ENCODE peak calls at places on chromosome 1, in five cellular contexts. One of them, this sample, is unnamed.

GRCh38 chr1:100626397-100626796 is 88.5 kb downstream of the GPR88 start:
- DNase-seq in A549: no peak
- DNase-seq in activated CD8-positive, alpha-beta memory T cell treated with anti-CD3 and anti-CD28 coated beads, Interleukin-2, amount 50 U/mL, for 4 hours: no peak
- DNase-seq in kidney tubule cell: peak; percentile 52
- DNase-seq in T47D: no peak
- DNase-seq in this sample: no peak

GRCh38 chr1:19682257-19682656 is 17.6 kb downstream of the HTR6 start:
- DNase-seq in T47D: no peak
- DNase-seq in activated CD8-positive, alpha-beta memory T cell treated with anti-CD3 and anti-CD28 coated beads, Interleukin-2, amount 50 U/mL, for 4 hours: no peak
- DNase-seq in A549: no peak
- DNase-seq in kidney tubule cell: peak; percentile 60
- DNase-seq in this sample: peak; percentile 76

GRCh38 chr1:41479000-41479807 is 5.3 kb downstream of the EDN2 start:
- DNase-seq in activated CD8-positive, alpha-beta memory T cell treated with anti-CD3 and anti-CD28 coated beads, Interleukin-2, amount 50 U/mL, for 4 hours: no peak
- DNase-seq in A549: no peak
- DNase-seq in kidney tubule cell: no peak
- DNase-seq in T47D: no peak
- DNase-seq in this sample: no peak

GRCh38 chr1:5990913-5991783 is 1.1 kb downstream of the NPHP4 start:
- DNase-seq in A549: no peak
- DNase-seq in activated CD8-positive, alpha-beta memory T cell treated with anti-CD3 and anti-CD28 coated beads, Interleukin-2, amount 50 U/mL, for 4 hours: peak; percentile 31
- DNase-seq in T47D: peak; percentile 13
- DNase-seq in kidney tubule cell: peak; percentile 18
- DNase-seq in this sample: no peak

GRCh38 chr1:33093004-33093403 is 12.1 kb downstream of the AZIN2 start:
- DNase-seq in T47D: peak; percentile 8
- DNase-seq in A549: no peak
- DNase-seq in activated CD8-positive, alpha-beta memory T cell treated with anti-CD3 and anti-CD28 coated beads, Interleukin-2, amount 50 U/mL, for 4 hours: no peak
- DNase-seq in kidney tubule cell: no peak
- DNase-seq in this sample: no peak

GRCh38 chr1:157006676-157007075 is 38.9 kb downstream of the ARHGEF11 start:
- DNase-seq in T47D: no peak
- DNase-seq in activated CD8-positive, alpha-beta memory T cell treated with anti-CD3 and anti-CD28 coated beads, Interleukin-2, amount 50 U/mL, for 4 hours: no peak
- DNase-seq in A549: no peak
- DNase-seq in kidney tubule cell: no peak
- DNase-seq in this sample: no peak

GRCh38 chr1:160778976-160779375 is 17.0 kb upstream of the LY9 start:
- DNase-seq in A549: no peak
- DNase-seq in T47D: no peak
- DNase-seq in activated CD8-positive, alpha-beta memory T cell treated with anti-CD3 and anti-CD28 coated beads, Interleukin-2, amount 50 U/mL, for 4 hours: no peak
- DNase-seq in kidney tubule cell: no peak
- DNase-seq in this sample: no peak

GRCh38 chr1:24927886-24928630 is 2.0 kb downstream of the RUNX3 start:
- DNase-seq in A549: no peak
- DNase-seq in kidney tubule cell: no peak
- DNase-seq in activated CD8-positive, alpha-beta memory T cell treated with anti-CD3 and anti-CD28 coated beads, Interleukin-2, amount 50 U/mL, for 4 hours: no peak
- DNase-seq in T47D: no peak
- DNase-seq in this sample: no peak

GRCh38 chr1:17717595-17717994 is 37.5 kb upstream of the ACTL8 start:
- DNase-seq in kidney tubule cell: peak; percentile 17
- DNase-seq in activated CD8-positive, alpha-beta memory T cell treated with anti-CD3 and anti-CD28 coated beads, Interleukin-2, amount 50 U/mL, for 4 hours: no peak
- DNase-seq in T47D: no peak
- DNase-seq in A549: no peak
- DNase-seq in this sample: no peak

GRCh38 chr1:80468356-80468755 is 1332.4 kb upstream of the ADGRL2 start:
- DNase-seq in A549: no peak
- DNase-seq in activated CD8-positive, alpha-beta memory T cell treated with anti-CD3 and anti-CD28 coated beads, Interleukin-2, amount 50 U/mL, for 4 hours: no peak
- DNase-seq in kidney tubule cell: no peak
- DNase-seq in T47D: no peak
- DNase-seq in this sample: no peak

GRCh38 chr1:210850556-210850955 is 283.4 kb downstream of the KCNH1 start:
- DNase-seq in kidney tubule cell: no peak
- DNase-seq in activated CD8-positive, alpha-beta memory T cell treated with anti-CD3 and anti-CD28 coated beads, Interleukin-2, amount 50 U/mL, for 4 hours: no peak
- DNase-seq in T47D: no peak
- DNase-seq in A549: no peak
- DNase-seq in this sample: peak; percentile 66

GRCh38 chr1:159598196-159598595 is 10.6 kb downstream of the APCS start:
- DNase-seq in T47D: peak; percentile 75
- DNase-seq in A549: peak; percentile 88
- DNase-seq in kidney tubule cell: peak; percentile 99
- DNase-seq in activated CD8-positive, alpha-beta memory T cell treated with anti-CD3 and anti-CD28 coated beads, Interleukin-2, amount 50 U/mL, for 4 hours: no peak
- DNase-seq in this sample: peak; percentile 98

GRCh38 chr1:210246447-210246846 is 13.9 kb downstream of the SERTAD4 start:
- DNase-seq in kidney tubule cell: peak; percentile 37
- DNase-seq in A549: no peak
- DNase-seq in T47D: no peak
- DNase-seq in activated CD8-positive, alpha-beta memory T cell treated with anti-CD3 and anti-CD28 coated beads, Interleukin-2, amount 50 U/mL, for 4 hours: no peak
- DNase-seq in this sample: peak; percentile 17

GRCh38 chr1:200262326-200262965 is 147.4 kb downstream of the ZNF281 start:
- DNase-seq in activated CD8-positive, alpha-beta memory T cell treated with anti-CD3 and anti-CD28 coated beads, Interleukin-2, amount 50 U/mL, for 4 hours: no peak
- DNase-seq in T47D: no peak
- DNase-seq in kidney tubule cell: no peak
- DNase-seq in A549: no peak
- DNase-seq in this sample: no peak

GRCh38 chr1:9119745-9120144 is 9.2 kb downstream of the GPR157 start:
- DNase-seq in kidney tubule cell: no peak
- DNase-seq in A549: no peak
- DNase-seq in activated CD8-positive, alpha-beta memory T cell treated with anti-CD3 and anti-CD28 coated beads, Interleukin-2, amount 50 U/mL, for 4 hours: no peak
- DNase-seq in T47D: no peak
- DNase-seq in this sample: no peak

GRCh38 chr1:167305705-167306277 is 85.1 kb downstream of the POU2F1 start:
- DNase-seq in T47D: no peak
- DNase-seq in activated CD8-positive, alpha-beta memory T cell treated with anti-CD3 and anti-CD28 coated beads, Interleukin-2, amount 50 U/mL, for 4 hours: no peak
- DNase-seq in kidney tubule cell: no peak
- DNase-seq in A549: no peak
- DNase-seq in this sample: no peak

GRCh38 chr1:180262628-180263488 is 32.8 kb downstream of the LHX4 start:
- DNase-seq in activated CD8-positive, alpha-beta memory T cell treated with anti-CD3 and anti-CD28 coated beads, Interleukin-2, amount 50 U/mL, for 4 hours: no peak
- DNase-seq in A549: no peak
- DNase-seq in kidney tubule cell: peak; percentile 40
- DNase-seq in T47D: no peak
- DNase-seq in this sample: peak; percentile 21

GRCh38 chr1:192225713-192226112 is 67.5 kb downstream of the RGS18 start:
- DNase-seq in T47D: no peak
- DNase-seq in A549: no peak
- DNase-seq in kidney tubule cell: no peak
- DNase-seq in activated CD8-positive, alpha-beta memory T cell treated with anti-CD3 and anti-CD28 coated beads, Interleukin-2, amount 50 U/mL, for 4 hours: no peak
- DNase-seq in this sample: peak; percentile 74

GRCh38 chr1:91406773-91407389 is 2.2 kb upstream of the HFM1 start:
- DNase-seq in A549: peak; percentile 14
- DNase-seq in kidney tubule cell: no peak
- DNase-seq in activated CD8-positive, alpha-beta memory T cell treated with anti-CD3 and anti-CD28 coated beads, Interleukin-2, amount 50 U/mL, for 4 hours: no peak
- DNase-seq in T47D: peak; percentile 25
- DNase-seq in this sample: no peak

GRCh38 chr1:216626394-216627067 is 96.7 kb downstream of the ESRRG start:
- DNase-seq in kidney tubule cell: no peak
- DNase-seq in T47D: no peak
- DNase-seq in activated CD8-positive, alpha-beta memory T cell treated with anti-CD3 and anti-CD28 coated beads, Interleukin-2, amount 50 U/mL, for 4 hours: no peak
- DNase-seq in A549: no peak
- DNase-seq in this sample: peak; percentile 5

GRCh38 chr1:22812993-22813790 is 102.6 kb downstream of the EPHB2 start:
- DNase-seq in kidney tubule cell: no peak
- DNase-seq in T47D: no peak
- DNase-seq in activated CD8-positive, alpha-beta memory T cell treated with anti-CD3 and anti-CD28 coated beads, Interleukin-2, amount 50 U/mL, for 4 hours: no peak
- DNase-seq in A549: no peak
- DNase-seq in this sample: no peak

GRCh38 chr1:10251325-10252103 is 41.1 kb downstream of the KIF1B start:
- DNase-seq in kidney tubule cell: peak; percentile 29
- DNase-seq in A549: no peak
- DNase-seq in activated CD8-positive, alpha-beta memory T cell treated with anti-CD3 and anti-CD28 coated beads, Interleukin-2, amount 50 U/mL, for 4 hours: no peak
- DNase-seq in T47D: no peak
- DNase-seq in this sample: peak; percentile 68

GRCh38 chr1:86997538-86997937 is 83.1 kb downstream of the HS2ST1 start:
- DNase-seq in A549: no peak
- DNase-seq in T47D: no peak
- DNase-seq in kidney tubule cell: no peak
- DNase-seq in activated CD8-positive, alpha-beta memory T cell treated with anti-CD3 and anti-CD28 coated beads, Interleukin-2, amount 50 U/mL, for 4 hours: no peak
- DNase-seq in this sample: no peak

GRCh38 chr1:211951856-211952255 is 83.5 kb downstream of the INTS7 start:
- DNase-seq in kidney tubule cell: peak; percentile 92
- DNase-seq in T47D: no peak
- DNase-seq in A549: peak; percentile 38
- DNase-seq in activated CD8-positive, alpha-beta memory T cell treated with anti-CD3 and anti-CD28 coated beads, Interleukin-2, amount 50 U/mL, for 4 hours: no peak
- DNase-seq in this sample: peak; percentile 92

GRCh38 chr1:98323906-98324358 is 337.6 kb upstream of the SNX7 start:
- DNase-seq in kidney tubule cell: peak; percentile 92
- DNase-seq in activated CD8-positive, alpha-beta memory T cell treated with anti-CD3 and anti-CD28 coated beads, Interleukin-2, amount 50 U/mL, for 4 hours: no peak
- DNase-seq in T47D: no peak
- DNase-seq in A549: peak; percentile 92
- DNase-seq in this sample: peak; percentile 98

GRCh38 chr1:55720243-55720642 is 505.1 kb upstream of the USP24 start:
- DNase-seq in kidney tubule cell: no peak
- DNase-seq in A549: no peak
- DNase-seq in T47D: no peak
- DNase-seq in activated CD8-positive, alpha-beta memory T cell treated with anti-CD3 and anti-CD28 coated beads, Interleukin-2, amount 50 U/mL, for 4 hours: no peak
- DNase-seq in this sample: no peak

GRCh38 chr1:66777846-66778245 is 23.2 kb downstream of the INSL5 start:
- DNase-seq in T47D: no peak
- DNase-seq in activated CD8-positive, alpha-beta memory T cell treated with anti-CD3 and anti-CD28 coated beads, Interleukin-2, amount 50 U/mL, for 4 hours: no peak
- DNase-seq in A549: no peak
- DNase-seq in kidney tubule cell: no peak
- DNase-seq in this sample: no peak

GRCh38 chr1:8463144-8463927 is 145.4 kb downstream of the SLC45A1 start:
- DNase-seq in activated CD8-positive, alpha-beta memory T cell treated with anti-CD3 and anti-CD28 coated beads, Interleukin-2, amount 50 U/mL, for 4 hours: no peak
- DNase-seq in A549: no peak
- DNase-seq in T47D: no peak
- DNase-seq in kidney tubule cell: peak; percentile 59
- DNase-seq in this sample: peak; percentile 13

GRCh38 chr1:119331915-119332314 is 36.7 kb upstream of the HAO2 start:
- DNase-seq in kidney tubule cell: no peak
- DNase-seq in T47D: no peak
- DNase-seq in activated CD8-positive, alpha-beta memory T cell treated with anti-CD3 and anti-CD28 coated beads, Interleukin-2, amount 50 U/mL, for 4 hours: no peak
- DNase-seq in A549: no peak
- DNase-seq in this sample: no peak

GRCh38 chr1:208895171-208895570 is 651.0 kb upstream of the PLXNA2 start:
- DNase-seq in kidney tubule cell: no peak
- DNase-seq in T47D: no peak
- DNase-seq in A549: no peak
- DNase-seq in activated CD8-positive, alpha-beta memory T cell treated with anti-CD3 and anti-CD28 coated beads, Interleukin-2, amount 50 U/mL, for 4 hours: no peak
- DNase-seq in this sample: no peak

GRCh38 chr1:110986407-110986891 is 22.7 kb upstream of the LRIF1 start:
- DNase-seq in activated CD8-positive, alpha-beta memory T cell treated with anti-CD3 and anti-CD28 coated beads, Interleukin-2, amount 50 U/mL, for 4 hours: no peak
- DNase-seq in T47D: no peak
- DNase-seq in A549: no peak
- DNase-seq in kidney tubule cell: no peak
- DNase-seq in this sample: no peak

GRCh38 chr1:230715510-230715909 is 1.6 kb upstream of the AGT start:
- DNase-seq in activated CD8-positive, alpha-beta memory T cell treated with anti-CD3 and anti-CD28 coated beads, Interleukin-2, amount 50 U/mL, for 4 hours: no peak
- DNase-seq in A549: no peak
- DNase-seq in kidney tubule cell: no peak
- DNase-seq in T47D: peak; percentile 37
- DNase-seq in this sample: no peak